ENCODE peak calls at places on chromosomes 16 and 17, in ten cellular contexts. F, N, G, U, M, H, Q, W, B and O are unnamed samples.

GRCh38 chr16:65728172-65728571 is 606.3 kb upstream of the CDH11 start:
- DNase-seq in F (no peak), N (no peak), G (no peak), U (no peak), M (no peak), H (no peak), Q (no peak), W (no peak), B (peak), O (no peak)

GRCh38 chr16:59192551-59193199 is 458.6 kb upstream of the GOT2 start:
- DNase-seq in F (no peak), N (no peak), G (no peak), U (no peak), M (no peak), H (peak), Q (peak), W (no peak), B (peak), O (no peak)

GRCh38 chr17:30824002-30824355 is 513 bp downstream of the CRLF3 start:
- DNase-seq in F (peak), N (no peak), G (no peak), U (no peak), M (no peak), H (peak), Q (no peak), W (no peak), B (peak), O (no peak)

GRCh38 chr16:70432800-70433455 is 6.0 kb downstream of the ST3GAL2 start:
- DNase-seq in F (no peak), N (no peak), G (no peak), U (no peak), M (peak), H (no peak), Q (no peak), W (no peak), B (no peak), O (peak)

GRCh38 chr16:1167276-1168107 is 14.6 kb downstream of the CACNA1H start:
- DNase-seq in F (no peak), N (no peak), G (peak), U (no peak), M (no peak), H (no peak), Q (no peak), W (no peak), B (no peak), O (no peak)

GRCh38 chr16:79605999-79606398 is 5.5 kb upstream of the MAF start:
- DNase-seq in F (no peak), N (peak), G (no peak), U (no peak), M (no peak), H (no peak), Q (no peak), W (no peak), B (no peak), O (no peak)

GRCh38 chr17:59287452-59287851 is 44.0 kb upstream of the YPEL2 start:
- DNase-seq in F (no peak), N (peak), G (no peak), U (no peak), M (no peak), H (no peak), Q (no peak), W (peak), B (no peak), O (no peak)

GRCh38 chr17:55794681-55795080 is 43.8 kb downstream of the PCTP start:
- DNase-seq in F (no peak), N (no peak), G (no peak), U (no peak), M (no peak), H (no peak), Q (no peak), W (no peak), B (no peak), O (no peak)

GRCh38 chr17:17675925-17676534 is 5.2 kb upstream of the RAI1 start:
- DNase-seq in F (no peak), N (peak), G (no peak), U (no peak), M (no peak), H (no peak), Q (peak), W (peak), B (no peak), O (no peak)

GRCh38 chr17:7384489-7385081 is 3.7 kb downstream of the TNK1 start:
- DNase-seq in F (no peak), N (no peak), G (no peak), U (no peak), M (no peak), H (no peak), Q (no peak), W (no peak), B (no peak), O (no peak)

GRCh38 chr17:7383742-7384488 is 3.0 kb downstream of the TNK1 start:
- DNase-seq in F (peak), N (no peak), G (no peak), U (no peak), M (peak), H (no peak), Q (no peak), W (no peak), B (no peak), O (peak)

GRCh38 chr17:7382901-7383300 is 2.0 kb downstream of the TNK1 start:
- DNase-seq in F (no peak), N (no peak), G (no peak), U (no peak), M (no peak), H (no peak), Q (no peak), W (no peak), B (no peak), O (no peak)

GRCh38 chr17:7380855-7381683 is at the start of gene TNK1:
- DNase-seq in F (peak), N (peak), G (peak), U (no peak), M (peak), H (peak), Q (peak), W (no peak), B (peak), O (peak)

DNA sequence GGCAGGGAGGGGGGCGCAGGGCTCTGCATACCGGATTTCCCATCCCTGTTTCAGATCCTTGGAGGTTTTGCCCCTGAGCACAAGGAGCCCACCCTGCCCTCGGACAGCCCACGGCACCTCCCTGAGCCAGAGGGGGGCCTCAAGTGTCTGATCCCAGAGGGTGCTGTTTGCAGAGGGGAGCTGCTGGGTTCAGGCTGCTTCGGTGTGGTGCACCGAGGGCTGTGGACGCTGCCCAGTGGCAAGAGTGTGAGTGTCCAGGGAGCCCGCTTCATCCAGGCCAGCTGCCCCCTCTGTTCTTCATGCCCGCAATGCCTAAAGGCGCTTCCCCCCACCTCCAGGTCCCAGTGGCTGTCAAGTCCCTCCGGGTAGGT is 2.5 kb downstream of the TNK1 start:
- DNase-seq in F (no peak), N (no peak), G (no peak), U (no peak), M (no peak), H (no peak), Q (no peak), W (no peak), B (no peak), O (no peak)
- H3K4me3 ChIP-seq in F (peak), N (no peak), G (no peak), U (peak), M (peak), H (peak), Q (peak), W (no peak), B (peak), O (peak)

GRCh38 chr16:84823926-84824325 is 4.1 kb downstream of the CRISPLD2 start:
- DNase-seq in F (no peak), N (no peak), G (no peak), U (no peak), M (no peak), H (no peak), Q (no peak), W (no peak), B (no peak), O (no peak)

GRCh38 chr16:84821179-84821578 is 1.4 kb downstream of the CRISPLD2 start:
- DNase-seq in F (no peak), N (no peak), G (no peak), U (no peak), M (no peak), H (no peak), Q (no peak), W (no peak), B (no peak), O (no peak)

GRCh38 chr16:84823484-84823883 is 3.7 kb downstream of the CRISPLD2 start:
- DNase-seq in F (no peak), N (no peak), G (no peak), U (no peak), M (no peak), H (no peak), Q (no peak), W (no peak), B (no peak), O (no peak)

GRCh38 chr16:84821728-84822676 is 2.2 kb downstream of the CRISPLD2 start:
- DNase-seq in F (no peak), N (no peak), G (no peak), U (no peak), M (no peak), H (no peak), Q (no peak), W (no peak), B (peak), O (peak)

GRCh38 chr16:84822990-84823389 is 3.2 kb downstream of the CRISPLD2 start:
- DNase-seq in F (no peak), N (no peak), G (no peak), U (no peak), M (no peak), H (no peak), Q (no peak), W (no peak), B (no peak), O (no peak)
- H3K4me3 ChIP-seq in F (peak), N (no peak), G (no peak), U (peak), M (peak), H (no peak), Q (no peak), W (no peak), B (peak), O (no peak)

GRCh38 chr16:3058173-3059030 is 7.0 kb upstream of the IL32 start:
- DNase-seq in F (peak), N (peak), G (no peak), U (no peak), M (peak), H (no peak), Q (peak), W (peak), B (peak), O (peak)

GRCh38 chr16:3056336-3057180 is 8.9 kb upstream of the IL32 start:
- DNase-seq in F (no peak), N (no peak), G (no peak), U (no peak), M (no peak), H (no peak), Q (no peak), W (no peak), B (no peak), O (no peak)

GRCh38 chr16:3059723-3060242 is 5.7 kb upstream of the IL32 start:
- DNase-seq in F (no peak), N (no peak), G (no peak), U (no peak), M (no peak), H (no peak), Q (no peak), W (no peak), B (no peak), O (no peak)

GRCh38 chr16:3059041-3059722 is 6.3 kb upstream of the IL32 start:
- DNase-seq in F (peak), N (peak), G (peak), U (peak), M (peak), H (peak), Q (peak), W (peak), B (peak), O (peak)

DNA sequence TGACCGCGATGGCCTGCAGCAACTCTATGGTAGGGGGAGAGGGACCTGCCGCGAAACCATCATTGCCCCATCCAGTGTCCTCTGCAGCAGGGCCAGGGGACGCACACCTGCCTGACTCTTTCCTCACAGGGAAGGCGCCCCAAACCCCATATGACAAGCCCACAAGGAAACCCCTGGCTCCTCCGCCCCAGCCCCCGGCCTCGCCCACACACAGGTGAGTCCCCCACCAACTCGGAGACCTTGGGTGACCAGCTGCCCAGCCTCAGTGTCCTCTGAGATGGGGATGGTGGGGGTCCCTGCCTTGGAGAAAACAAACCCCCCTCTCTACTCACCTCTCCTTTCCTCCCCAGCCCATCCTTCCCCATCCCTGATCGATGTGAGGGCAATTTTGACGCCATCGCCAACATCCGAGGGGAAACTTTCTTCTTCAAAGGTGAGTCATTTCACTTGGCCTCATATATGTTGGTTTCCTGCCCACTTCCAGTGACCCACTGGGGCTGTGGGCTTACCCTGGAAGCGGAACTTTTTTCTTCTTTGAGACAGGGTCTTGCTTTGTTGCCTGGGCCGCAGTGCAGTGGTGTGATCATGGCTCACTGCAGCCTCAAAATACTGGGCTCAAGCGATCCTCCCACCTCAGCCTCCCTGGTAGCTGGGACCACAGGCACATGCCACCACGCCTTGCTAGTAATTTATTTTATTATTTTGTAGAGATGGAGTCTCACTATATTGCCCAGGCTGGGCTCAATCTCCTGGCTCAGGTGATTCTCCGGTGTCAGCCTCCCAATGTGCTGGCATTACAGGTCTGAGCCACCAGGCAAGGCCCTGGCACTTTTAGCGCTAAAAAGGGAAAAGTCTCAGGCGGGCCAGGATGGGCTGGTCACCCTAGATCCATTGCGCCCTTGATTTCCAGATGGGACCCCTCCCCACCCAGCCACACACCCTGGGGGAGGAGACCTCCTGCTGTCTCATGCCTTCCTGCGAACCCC is 8.0 kb upstream of the IL32 start:
- DNase-seq in F (no peak), N (no peak), G (no peak), U (no peak), M (no peak), H (no peak), Q (no peak), W (no peak), B (no peak), O (no peak)
- H3K4me3 ChIP-seq in F (peak), N (peak), G (no peak), U (peak), M (peak), H (peak), Q (peak), W (no peak), B (peak), O (peak)

GRCh38 chr16:86932130-86932982 is 354.0 kb downstream of the FOXL1 start:
- DNase-seq in F (no peak), N (no peak), G (no peak), U (no peak), M (no peak), H (no peak), Q (no peak), W (no peak), B (no peak), O (no peak)
- H3K4me3 ChIP-seq in F (no peak), N (no peak), G (no peak), U (no peak), M (no peak), H (no peak), Q (no peak), W (no peak), B (peak), O (no peak)